ENCODE peak calls at places on chromosomes 2 and 18, in four cellular contexts. V, J, U and W are unnamed samples.

GRCh38 chr18:79418642-79419041 is 22.9 kb downstream of the NFATC1 start:
- DNase-seq in V (no peak), J (no peak), U (no peak), W (no peak)

GRCh38 chr18:160831-161570 is 2.6 kb downstream of the USP14 start:
- DNase-seq in V (no peak), J (no peak), U (no peak), W (no peak)

GRCh38 chr2:16411788-16412187 is 253.8 kb downstream of the CYRIA start:
- DNase-seq in V (no peak), J (no peak), U (no peak), W (no peak)

GRCh38 chr2:231666171-231667095 is 41.9 kb upstream of the PTMA start:
- DNase-seq in V (peak), J (peak), U (peak), W (peak)

GRCh38 chr18:22643731-22644130 is 226.0 kb upstream of the CTAGE1 start:
- DNase-seq in V (peak), J (no peak), U (no peak), W (no peak)

GRCh38 chr18:35998967-35999366 is 26.5 kb downstream of the RMP24 start:
- DNase-seq in V (no peak), J (no peak), U (peak), W (no peak)

GRCh38 chr18:46636040-46636630 is 20.9 kb downstream of the LOXHD1 start:
- DNase-seq in V (no peak), J (no peak), U (no peak), W (no peak)

GRCh38 chr2:71340176-71340575 is 8.6 kb downstream of the ZNF638 start:
- DNase-seq in V (no peak), J (no peak), U (no peak), W (no peak)

GRCh38 chr2:203532957-203533695 is 2.0 kb downstream of the RAPH1 start:
- DNase-seq in V (peak), J (no peak), U (no peak), W (peak)

GRCh38 chr2:191797937-191798873 is 48.7 kb downstream of the CAVIN2 start:
- DNase-seq in V (no peak), J (no peak), U (no peak), W (no peak)

GRCh38 chr2:113240915-113241911 is 37.5 kb downstream of the PAX8 start:
- DNase-seq in V (peak), J (peak), U (peak), W (peak)

GRCh38 chr2:239445771-239446524 is 45.1 kb upstream of the HDAC4 start:
- DNase-seq in V (no peak), J (no peak), U (no peak), W (no peak)

GRCh38 chr2:111122631-111123421 is 2.1 kb downstream of the BCL2L11 start:
- DNase-seq in V (peak), J (no peak), U (no peak), W (peak)

GRCh38 chr2:7510353-7510752 is 593.1 kb downstream of the RNF144A start:
- DNase-seq in V (no peak), J (no peak), U (no peak), W (no peak)

GRCh38 chr2:239779592-239779983 is 245.6 kb downstream of the NDUFA10 start:
- DNase-seq in V (no peak), J (no peak), U (no peak), W (no peak)

GRCh38 chr2:226495466-226496161 is 304.0 kb downstream of the IRS1 start:
- DNase-seq in V (no peak), J (no peak), U (no peak), W (no peak)

GRCh38 chr2:151830966-151831365 is 2.7 kb upstream of the ARL5A start:
- DNase-seq in V (no peak), J (no peak), U (no peak), W (no peak)

GRCh38 chr2:128474014-128474961 is 155.6 kb upstream of the HS6ST1 start:
- DNase-seq in V (no peak), J (no peak), U (no peak), W (no peak)

GRCh38 chr2:191933307-191934105 is 86.6 kb upstream of the CAVIN2 start:
- DNase-seq in V (peak), J (no peak), U (no peak), W (no peak)

GRCh38 chr2:108612514-108613183 is 78.4 kb downstream of the LIMS1 start:
- DNase-seq in V (no peak), J (no peak), U (peak), W (no peak)

GRCh38 chr2:224584111-224584764 is 925 bp downstream of the CUL3 start:
- DNase-seq in V (peak), J (no peak), U (no peak), W (peak)

GRCh38 chr2:174631009-174631981 is 33.7 kb upstream of the WIPF1 start:
- DNase-seq in V (peak), J (no peak), U (no peak), W (no peak)

GRCh38 chr18:7207366-7207765 is 23.5 kb upstream of the LRRC30 start:
- DNase-seq in V (no peak), J (no peak), U (no peak), W (no peak)

GRCh38 chr2:236317938-236318396 is 53.8 kb upstream of the ASB18 start:
- DNase-seq in V (no peak), J (no peak), U (no peak), W (no peak)

GRCh38 chr2:168948621-168949212 is 47.6 kb downstream of the G6PC2 start:
- DNase-seq in V (peak), J (no peak), U (peak), W (peak)

GRCh38 chr2:73103018-73103542 is 9.7 kb downstream of the RAB11FIP5 start:
- DNase-seq in V (no peak), J (no peak), U (no peak), W (no peak)

GRCh38 chr2:100832885-100833284 is 12.9 kb downstream of the NPAS2 start:
- DNase-seq in V (peak), J (no peak), U (no peak), W (no peak)

GRCh38 chr18:46332956-46333355 is 228.8 kb downstream of the HAUS1 start:
- DNase-seq in V (no peak), J (no peak), U (no peak), W (no peak)

GRCh38 chr18:41391616-41392610 is 563.1 kb upstream of the PIK3C3 start:
- DNase-seq in V (peak), J (peak), U (no peak), W (peak)

GRCh38 chr2:44548221-44549098 is 186.7 kb downstream of the CAMKMT start:
- DNase-seq in V (no peak), J (no peak), U (no peak), W (no peak)

GRCh38 chr2:44549099-44549471 is 187.3 kb downstream of the CAMKMT start:
- DNase-seq in V (peak), J (no peak), U (no peak), W (peak)

GRCh38 chr2:44547713-44548112 is 186.0 kb downstream of the CAMKMT start:
- DNase-seq in V (no peak), J (no peak), U (no peak), W (no peak)

GRCh38 chr2:44544991-44545390 is 183.2 kb downstream of the CAMKMT start:
- DNase-seq in V (no peak), J (no peak), U (no peak), W (no peak)

GRCh38 chr2:44546469-44547127 is 184.9 kb downstream of the CAMKMT start:
- DNase-seq in V (no peak), J (no peak), U (no peak), W (no peak)
- TF ChIP-seq MAFK in V (no peak), J (no peak), U (no peak), W (no peak)

GRCh38 chr2:177334940-177335543 is 57.5 kb upstream of the AGPS start:
- DNase-seq in V (peak), J (no peak), U (peak), W (peak)
- TF ChIP-seq MAFK in V (no peak), J (no peak), U (peak), W (no peak)

DNA sequence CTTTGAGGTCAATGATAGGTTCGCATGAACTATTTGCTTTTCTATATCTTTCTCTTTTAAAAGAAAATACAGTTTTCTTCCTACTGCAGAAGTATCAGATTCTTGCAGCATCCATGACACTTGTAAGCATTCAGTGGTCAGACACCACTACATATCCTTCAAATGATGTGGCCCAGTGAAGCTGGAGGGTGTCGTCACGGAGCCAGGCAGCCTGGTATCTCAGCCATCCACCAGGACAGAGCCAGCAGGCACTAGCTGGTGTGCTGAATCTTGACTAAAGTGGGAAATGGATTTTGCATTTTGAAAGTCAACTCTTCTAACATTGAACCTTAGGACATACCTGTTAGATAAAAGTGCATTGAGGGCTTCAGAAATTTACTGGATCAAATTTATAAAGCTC is 5.4 kb downstream of the KLHL14 start:
- DNase-seq in V (no peak), J (no peak), U (no peak), W (no peak)
- TF ChIP-seq MAFK in V (no peak), J (no peak), U (no peak), W (no peak)

GRCh38 chr2:12824771-12825363 is 108.1 kb downstream of the TRIB2 start:
- DNase-seq in V (no peak), J (no peak), U (no peak), W (no peak)
- TF ChIP-seq MAFK in V (no peak), J (no peak), U (no peak), W (no peak)

DNA sequence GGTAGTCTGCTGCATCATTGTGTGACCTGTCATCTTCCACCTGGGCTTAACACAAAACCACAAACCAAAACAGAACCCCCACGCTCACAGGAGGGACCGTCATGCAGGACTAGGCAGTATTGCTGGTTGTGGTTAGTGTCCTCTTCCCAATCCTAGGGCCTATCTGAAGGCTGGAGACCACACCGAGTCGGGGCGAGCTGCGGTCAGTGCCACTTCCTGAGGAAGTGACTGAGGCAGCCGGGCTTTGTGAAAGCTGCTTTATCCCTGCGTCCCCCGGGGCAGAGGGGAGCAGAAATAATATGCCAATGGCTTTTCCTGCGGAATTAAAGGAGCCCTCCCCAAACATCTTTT is 22.9 kb downstream of the ZNF532 start:
- DNase-seq in V (no peak), J (no peak), U (no peak), W (no peak)
- TF ChIP-seq MAFK in V (no peak), J (no peak), U (no peak), W (no peak)

GRCh38 chr2:217806480-217806760 is 196.4 kb downstream of the TNS1 start:
- DNase-seq in V (no peak), J (no peak), U (no peak), W (no peak)

GRCh38 chr2:217803639-217803932 is 199.2 kb downstream of the TNS1 start:
- DNase-seq in V (no peak), J (no peak), U (no peak), W (no peak)

GRCh38 chr2:217805679-217806479 is 196.9 kb downstream of the TNS1 start:
- DNase-seq in V (no peak), J (no peak), U (no peak), W (no peak)

GRCh38 chr2:217804338-217804737 is 198.5 kb downstream of the TNS1 start:
- DNase-seq in V (no peak), J (no peak), U (no peak), W (no peak)

GRCh38 chr2:217804786-217805678 is 197.8 kb downstream of the TNS1 start:
- DNase-seq in V (no peak), J (no peak), U (no peak), W (no peak)
- TF ChIP-seq MAFK in V (no peak), J (no peak), U (no peak), W (no peak)

GRCh38 chr2:43254331-43254730 is 27.9 kb upstream of the ZFP36L2 start:
- DNase-seq in V (no peak), J (no peak), U (no peak), W (no peak)
- TF ChIP-seq MAFK in V (no peak), J (no peak), U (no peak), W (no peak)